ENCODE peak calls at places on chromosome 2, in nine cellular contexts. G is DMS79 treated with DMSO at 0.1 percent for 48 hours; T is right lobe of liver; U is activated gamma-delta T cell treated with anti-CD3 and anti-CD28 coated beads, Interleukin-2, amount 50 U/mL, for 16 hours; R is fibroblast of pulmonary artery; Y is stimulated activated CD8-positive, alpha-beta memory T cell treated with anti-CD3 and anti-CD28 coated beads, Interleukin-4, amount 100 ng/mL, for 48 hours; Z is HT1080; I is head of caudate nucleus; H is RPMI8226. F is an unnamed sample.

GRCh38 chr2:168661404-168661869 is 141.0 kb upstream of the NOSTRIN start:
- DNase-seq in Y (no peak), G (no peak), T (no peak), U (no peak), Z (no peak), I (no peak), H (no peak), R (no peak), F (no peak)

GRCh38 chr2:25669520-25669919 is 3.9 kb downstream of the DTNB start:
- DNase-seq in Z (no peak), G (no peak), H (no peak), T (no peak), Y (no peak), I (no peak), R (no peak), U (no peak), F (no peak)

GRCh38 chr2:16608661-16609643 is 56.7 kb downstream of the CYRIA start:
- DNase-seq in T (peak), R (peak), Y (peak), H (peak), Z (peak), I (peak), U (peak), G (peak), F (peak)

GRCh38 chr2:39772086-39772811 is 6.8 kb downstream of the THUMPD2 start:
- DNase-seq in T (no peak), U (no peak), Z (peak), G (no peak), R (peak), H (no peak), Y (no peak), I (no peak), F (no peak)

GRCh38 chr2:185316383-185316782 is 422.2 kb upstream of the FSIP2 start:
- DNase-seq in U (no peak), I (no peak), H (no peak), G (no peak), R (no peak), T (no peak), Y (no peak), Z (no peak), F (no peak)

GRCh38 chr2:157476915-157477709 is 33.2 kb upstream of the CYTIP start:
- DNase-seq in I (no peak), Y (no peak), U (no peak), Z (peak), G (no peak), T (no peak), H (no peak), R (peak), F (no peak)

GRCh38 chr2:231337807-231338759 is 57.4 kb upstream of the B3GNT7 start:
- DNase-seq in H (no peak), I (no peak), G (no peak), Y (no peak), R (no peak), T (peak), U (no peak), Z (no peak), F (no peak)

GRCh38 chr2:141348481-141348880 is 782.3 kb downstream of the LRP1B start:
- DNase-seq in R (no peak), I (no peak), H (no peak), U (no peak), G (no peak), Y (no peak), Z (no peak), T (no peak), F (no peak)

GRCh38 chr2:80058562-80058961 is 246.0 kb downstream of the LRRTM1 start:
- DNase-seq in Z (no peak), U (no peak), T (no peak), H (no peak), G (no peak), R (no peak), Y (no peak), I (no peak), F (no peak)

GRCh38 chr2:144567745-144568144 is 47.8 kb upstream of the ZEB2 start:
- DNase-seq in U (no peak), G (peak), Y (no peak), T (no peak), H (no peak), R (no peak), Z (no peak), I (no peak), F (peak)

GRCh38 chr2:172380436-172381274 is 46.7 kb upstream of the ITGA6 start:
- DNase-seq in G (no peak), Y (no peak), H (no peak), R (no peak), U (no peak), Z (no peak), I (no peak), T (peak), F (no peak)

GRCh38 chr2:44770221-44771187 is 171.0 kb upstream of the SIX3 start:
- DNase-seq in G (no peak), R (no peak), T (no peak), U (no peak), Y (no peak), H (no peak), Z (no peak), I (no peak), F (no peak)

GRCh38 chr2:15673919-15674636 is 82.4 kb downstream of the DDX1 start:
- DNase-seq in Y (no peak), I (no peak), T (no peak), U (no peak), R (peak), Z (no peak), H (no peak), G (peak), F (no peak)

GRCh38 chr2:105194022-105194681 is 47.4 kb upstream of the GPR45 start:
- DNase-seq in T (no peak), G (no peak), R (no peak), I (no peak), U (no peak), Z (no peak), Y (no peak), H (no peak), F (no peak)

GRCh38 chr2:236178921-236179652 is 10.9 kb upstream of the GBX2 start:
- DNase-seq in R (peak), I (no peak), G (peak), H (no peak), Z (no peak), U (no peak), T (no peak), Y (no peak), F (no peak)

GRCh38 chr2:179790235-179790895 is 71.0 kb downstream of the ZNF385B start:
- DNase-seq in Y (no peak), I (no peak), T (no peak), Z (no peak), H (no peak), U (no peak), R (no peak), G (no peak), F (no peak)

GRCh38 chr2:46329803-46330775 is 32.9 kb downstream of the EPAS1 start:
- DNase-seq in T (no peak), G (no peak), Z (peak), H (no peak), Y (no peak), R (peak), U (no peak), I (no peak), F (no peak)

GRCh38 chr2:88170472-88170892 is 336 bp downstream of the THNSL2 start:
- DNase-seq in R (peak), Z (no peak), Y (no peak), H (no peak), U (no peak), G (no peak), I (no peak), T (no peak), F (peak)

GRCh38 chr2:165401285-165401852 is 68.1 kb upstream of the CSRNP3 start:
- DNase-seq in R (peak), Z (peak), T (no peak), U (no peak), H (peak), I (no peak), G (peak), Y (no peak), F (peak)

GRCh38 chr2:226680674-226681073 is 118.9 kb downstream of the IRS1 start:
- DNase-seq in H (no peak), R (no peak), Z (no peak), T (no peak), G (no peak), U (no peak), Y (no peak), I (no peak), F (no peak)

GRCh38 chr2:176514805-176515500 is 245.7 kb downstream of the MTX2 start:
- DNase-seq in Y (no peak), R (no peak), Z (peak), G (no peak), I (no peak), T (no peak), U (no peak), H (no peak), F (no peak)

GRCh38 chr2:11542275-11542819 is 8.5 kb downstream of the GREB1 start:
- DNase-seq in I (no peak), T (no peak), Y (no peak), R (no peak), Z (no peak), U (no peak), H (no peak), G (no peak), F (no peak)

GRCh38 chr2:74735544-74735943 is 81.5 kb downstream of the SEMA4F start:
- DNase-seq in U (no peak), H (no peak), R (no peak), Y (no peak), T (no peak), G (peak), I (no peak), Z (no peak), F (no peak)

GRCh38 chr2:240982821-240983281 is 15.6 kb upstream of the SNED1 start:
- DNase-seq in I (no peak), Z (no peak), T (no peak), U (no peak), G (no peak), R (no peak), H (no peak), Y (no peak), F (no peak)

GRCh38 chr2:240355001-240355891 is 80.2 kb upstream of the GPC1 start:
- DNase-seq in Z (no peak), H (no peak), I (no peak), G (no peak), T (peak), Y (no peak), R (peak), U (no peak), F (no peak)

GRCh38 chr2:96393989-96394761 is 58.6 kb downstream of the NCAPH start:
- DNase-seq in U (no peak), R (no peak), T (no peak), Y (no peak), H (no peak), I (peak), Z (no peak), G (no peak), F (peak)

GRCh38 chr2:111168528-111168929 is 47.8 kb downstream of the BCL2L11 start:
- DNase-seq in U (peak), Z (peak), H (peak), T (no peak), G (no peak), R (peak), I (peak), Y (peak), F (no peak)

GRCh38 chr2:240775911-240776310 is 44.1 kb downstream of the KIF1A start:
- DNase-seq in R (peak), U (no peak), G (no peak), Y (no peak), I (peak), T (no peak), Z (no peak), H (no peak), F (no peak)

F was measured in midbrain.